ENCODE peak calls at places on chromosome 21, in seven cellular contexts. K is brain microvascular endothelial cell, U is breast epithelium, M is dorsolateral prefrontal cortex, W is heart left ventricle, H is fibroblast of lung, D is left ventricle myocardium inferior. E is an unnamed sample.

GRCh38 chr21:38229260-38229877 is 27.4 kb upstream of the KCNJ15 start:
- DNase-seq in K (no peak), U (no peak), M (no peak), W (no peak), H (no peak), D (no peak), E (no peak)

GRCh38 chr21:37266515-37267221 is 466 bp downstream of the VPS26C start:
- DNase-seq in K (peak; percentile 11), U (peak; percentile 58), M (no peak), W (peak; percentile 70), H (peak; percentile 38), D (no peak), E (peak; percentile 18)

GRCh38 chr21:26140185-26140584 is 30.4 kb downstream of the APP start:
- DNase-seq in K (peak; percentile 99), U (peak; percentile 61), M (no peak), W (peak; percentile 62), H (peak; percentile 98), D (peak; percentile 53), E (peak; percentile 81)

GRCh38 chr21:42587036-42587435 is 66.4 kb upstream of the PDE9A start:
- DNase-seq in K (no peak), U (peak; percentile 47), M (no peak), W (no peak), H (no peak), D (no peak), E (no peak)

GRCh38 chr21:37198989-37199924 is 67.9 kb downstream of the VPS26C start:
- DNase-seq in K (peak; percentile 78), U (no peak), M (no peak), W (no peak), H (peak; percentile 80), D (no peak), E (peak; percentile 20)

GRCh38 chr21:35412231-35412630 is 363.1 kb upstream of the RUNX1 start:
- DNase-seq in K (no peak), U (no peak), M (no peak), W (no peak), H (no peak), D (no peak), E (no peak)

GRCh38 chr21:35637431-35637830 is 422.9 kb downstream of the SETD4 start:
- DNase-seq in K (peak; percentile 66), U (no peak), M (no peak), W (no peak), H (peak; percentile 76), D (no peak), E (peak; percentile 37)

GRCh38 chr21:27382404-27382803 is 415.5 kb upstream of the ADAMTS5 start:
- DNase-seq in K (no peak), U (no peak), M (no peak), W (no peak), H (no peak), D (no peak), E (no peak)

GRCh38 chr21:35529141-35529863 is 480.2 kb upstream of the RUNX1 start:
- DNase-seq in K (peak; percentile 59), U (no peak), M (no peak), W (no peak), H (peak; percentile 62), D (no peak), E (peak; percentile 8)

GRCh38 chr21:26453258-26453657 is 119.8 kb downstream of the CYYR1 start:
- DNase-seq in K (no peak), U (no peak), M (no peak), W (no peak), H (no peak), D (no peak), E (no peak)

GRCh38 chr21:16059981-16060380 is 330.2 kb downstream of the USP25 start:
- DNase-seq in K (no peak), U (no peak), M (no peak), W (no peak), H (no peak), D (no peak), E (no peak)

GRCh38 chr21:25573409-25574206 is 33.7 kb downstream of the MRPL39 start:
- DNase-seq in K (peak; percentile 98), U (no peak), M (peak; percentile 16), W (no peak), H (peak; percentile 98), D (no peak), E (peak; percentile 95)

GRCh38 chr21:42737969-42738590 is 84.7 kb downstream of the PDE9A start:
- DNase-seq in K (no peak), U (peak; percentile 51), M (peak; percentile 23), W (peak; percentile 62), H (no peak), D (peak; percentile 41), E (no peak)

GRCh38 chr21:38243732-38244406 is 12.9 kb upstream of the KCNJ15 start:
- DNase-seq in K (no peak), U (no peak), M (no peak), W (no peak), H (no peak), D (no peak), E (no peak)

GRCh38 chr21:10627316-10627863 is 106.0 kb downstream of the TPTE start:
- DNase-seq in K (no peak), U (no peak), M (no peak), W (no peak), H (no peak), D (no peak), E (no peak)

GRCh38 chr21:39088831-39089380 is 94.3 kb downstream of the PSMG1 start:
- DNase-seq in K (peak; percentile 58), U (no peak), M (no peak), W (peak; percentile 48), H (peak; percentile 76), D (no peak), E (peak; percentile 78)

GRCh38 chr21:25903599-25903998 is 168.8 kb downstream of the GABPA start:
- DNase-seq in K (no peak), U (no peak), M (no peak), W (no peak), H (no peak), D (no peak), E (no peak)

GRCh38 chr21:46661211-46661625 is 25.7 kb downstream of the PRMT2 start:
- DNase-seq in K (peak; percentile 60), U (no peak), M (peak; percentile 58), W (peak; percentile 73), H (peak; percentile 80), D (peak; percentile 60), E (peak; percentile 21)

GRCh38 chr21:38951095-38951745 is 145.5 kb downstream of the ETS2 start:
- DNase-seq in K (no peak), U (no peak), M (no peak), W (no peak), H (no peak), D (no peak), E (peak; percentile 30)

GRCh38 chr21:43658769-43659135 is 536 bp downstream of the HSF2BP start:
- DNase-seq in K (no peak), U (no peak), M (no peak), W (peak; percentile 35), H (no peak), D (peak; percentile 30), E (no peak)

GRCh38 chr21:17003763-17004373 is 509.0 kb upstream of the CXADR start:
- DNase-seq in K (peak; percentile 1), U (no peak), M (no peak), W (no peak), H (peak; percentile 77), D (no peak), E (peak; percentile 93)

DNA sequence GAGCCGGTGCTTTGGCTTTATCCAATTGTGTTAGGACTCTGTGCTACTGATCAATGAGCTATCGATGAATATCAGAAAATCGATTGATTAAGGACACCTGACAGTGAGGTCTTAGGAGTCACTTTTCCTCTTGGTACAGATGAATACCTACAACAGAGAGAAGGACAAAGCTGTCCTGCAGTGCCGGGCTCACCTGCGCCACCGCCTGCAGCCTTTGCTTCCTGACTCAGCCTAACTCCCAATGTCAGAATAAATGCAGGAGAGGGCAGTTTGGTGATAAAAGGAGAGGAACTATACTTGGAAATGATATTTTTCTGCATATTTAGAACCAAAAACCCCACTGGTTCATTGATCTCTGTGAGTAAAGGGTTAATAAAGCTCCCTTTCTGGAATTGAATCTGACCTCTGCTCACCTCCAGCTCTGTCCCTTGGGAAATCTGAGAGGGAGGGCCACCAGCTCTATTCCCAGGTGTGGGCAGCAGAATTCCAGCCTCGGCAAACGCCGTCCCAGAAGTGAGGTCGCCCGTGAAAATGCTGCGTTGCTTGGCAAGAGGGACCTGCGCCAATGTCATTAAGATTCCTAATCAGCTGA is 39.3 kb downstream of the POFUT2 start:
- DNase-seq in K (no peak), U (no peak), M (no peak), W (no peak), H (no peak), D (no peak), E (no peak)
- H3K4me3 ChIP-seq in K (peak overlapping the region; percentile 32), U (peak overlapping the region; percentile 30), M (peak overlapping the region; percentile 20), W (peak overlapping the region; percentile 18), H (peak overlapping the region; percentile 46), D (peak overlapping the region; percentile 48), E (no peak overlapping the region)

DNA sequence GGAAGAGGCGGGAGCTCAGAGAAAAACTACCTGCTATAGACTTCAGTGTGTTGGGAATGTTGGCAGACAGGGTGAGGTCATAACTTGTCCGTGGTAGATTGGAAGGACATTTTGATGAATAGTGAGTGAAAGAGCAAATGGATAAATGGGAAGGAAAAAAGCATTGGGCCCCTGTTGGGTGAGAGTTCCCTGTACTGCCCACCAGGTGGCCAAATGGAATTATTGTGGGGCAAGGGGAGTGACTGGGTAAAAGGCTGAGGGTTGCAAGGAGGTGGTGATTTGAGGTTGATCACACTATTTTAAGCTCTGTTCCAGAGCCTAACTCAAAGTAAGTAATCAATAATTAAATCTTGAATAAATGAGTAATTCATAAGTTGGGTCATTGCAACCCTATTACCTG is 60.4 kb downstream of the MRPS6 start:
- DNase-seq in K (no peak), U (no peak), M (no peak), W (no peak), H (no peak), D (no peak), E (no peak)
- TF ChIP-seq CTCF in K (peak; percentile 59), U (no peak), M (no peak), W (no peak), H (peak; percentile 26), D (peak; percentile 23), E (peak; percentile 9)

DNA sequence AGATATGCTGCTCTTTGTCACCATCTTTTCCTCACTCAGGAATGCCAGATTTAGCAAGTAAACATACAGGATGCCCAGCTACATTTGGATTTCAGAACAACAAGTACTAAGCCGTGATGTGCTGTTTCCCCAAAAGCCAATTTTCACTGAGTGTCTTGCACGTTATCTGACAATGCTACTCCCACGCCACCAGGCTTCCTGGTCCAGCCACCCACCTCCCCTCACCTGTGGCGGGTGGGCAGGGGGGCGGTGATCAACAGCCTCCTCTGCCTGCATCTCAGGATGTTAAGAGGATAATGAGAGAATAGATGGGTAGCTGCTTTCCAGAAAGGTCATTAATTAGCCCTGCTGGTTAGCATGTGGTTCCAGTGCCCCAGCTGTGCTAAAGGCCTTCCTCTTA is 69.5 kb upstream of the OLIG2 start:
- DNase-seq in K (no peak), U (no peak), M (no peak), W (no peak), H (no peak), D (no peak), E (no peak)
- H3K27me3 ChIP-seq in K (peaks cover 51% of the 10 kb centered on the region), U (no peaks in the 10 kb centered on the region), M (no peaks in the 10 kb centered on the region), W (peaks cover 67% of the 10 kb centered on the region), H (peaks cover 9% of the 10 kb centered on the region), D (peaks cover 98% of the 10 kb centered on the region), E (peaks cover 5% of the 10 kb centered on the region)

DNA sequence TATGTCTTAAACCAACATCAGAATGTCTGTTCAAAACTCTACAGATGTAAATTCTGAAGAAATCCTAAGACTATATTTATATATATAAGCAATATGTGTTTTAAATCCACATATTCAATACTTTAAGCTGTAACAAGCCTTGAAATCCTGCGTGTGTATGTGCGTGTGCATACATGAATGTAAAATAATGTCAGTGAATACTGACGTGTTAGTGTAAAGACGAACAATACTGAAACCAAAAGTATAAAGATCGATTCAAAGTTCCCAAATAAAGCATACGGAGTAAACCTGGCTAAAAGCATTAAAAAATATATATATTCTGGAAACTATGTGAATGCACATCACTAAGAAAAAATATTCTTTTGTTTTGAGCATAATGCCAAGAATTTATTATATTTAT is 668.6 kb upstream of the NCAM2 start:
- DNase-seq in K (no peak), U (no peak), M (no peak), W (no peak), H (no peak), D (no peak), E (no peak)
- H3K4me3 ChIP-seq in K (no peak overlapping the region), U (no peak overlapping the region), M (no peak overlapping the region), W (no peak overlapping the region), H (no peak overlapping the region), D (no peak overlapping the region), E (no peak overlapping the region)

E was measured in bronchial epithelial cell.